ENCODE peak calls at places on chromosome 5, in four cellular contexts. F is stimulated activated naive CD4-positive, alpha-beta T cell; W is activated naive CD8-positive, alpha-beta T cell treated with anti-CD3 and anti-CD28 coated beads, Interleukin-2, amount 50 U/mL, for 16 hours; Z is RPMI8226. N is an unnamed sample.

GRCh38 chr5:1883120-1883924 is 597 bp upstream of the IRX4 start:
- DNase-seq in Z (peak; percentile 76), W (no peak), F (no peak), N (peak; percentile 47)

GRCh38 chr5:154523704-154524103 is 45.7 kb upstream of the HAND1 start:
- DNase-seq in W (no peak), Z (no peak), F (no peak), N (no peak)

GRCh38 chr5:107652839-107653607 is 17.7 kb downstream of the EFNA5 start:
- DNase-seq in Z (peak; percentile 13), W (no peak), F (no peak), N (no peak)

GRCh38 chr5:82335807-82336206 is 57.7 kb upstream of the RPS23 start:
- DNase-seq in F (no peak), W (no peak), Z (no peak), N (no peak)

GRCh38 chr5:158676642-158677489 is 422.9 kb downstream of the EBF1 start:
- DNase-seq in Z (peak; percentile 8), W (no peak), F (no peak), N (no peak)

GRCh38 chr5:32168460-32169033 is 5.6 kb downstream of the GOLPH3 start:
- DNase-seq in F (no peak), Z (no peak), W (no peak), N (no peak)

GRCh38 chr5:147752033-147752432 is 30.5 kb downstream of the JAKMIP2 start:
- DNase-seq in W (no peak), Z (no peak), F (no peak), N (no peak)

GRCh38 chr5:164433471-164433870 is 928.1 kb downstream of the MAT2B start:
- DNase-seq in F (no peak), W (no peak), Z (no peak), N (no peak)

GRCh38 chr5:111602817-111603445 is 90.6 kb upstream of the STARD4 start:
- DNase-seq in Z (no peak), F (no peak), W (no peak), N (no peak)

GRCh38 chr5:1050449-1051365 is 42.1 kb downstream of the NKD2 start:
- DNase-seq in Z (no peak), W (no peak), F (no peak), N (no peak)

GRCh38 chr5:14258840-14259239 is 115.7 kb downstream of the TRIO start:
- DNase-seq in Z (peak; percentile 45), W (no peak), F (no peak), N (no peak)

GRCh38 chr5:138789771-138790242 is 36.6 kb downstream of the CTNNA1 start:
- DNase-seq in F (no peak), W (no peak), Z (peak; percentile 49), N (no peak)

GRCh38 chr5:142888469-142889085 is 118.4 kb downstream of the ARHGAP26 start:
- DNase-seq in F (no peak), W (no peak), Z (peak; percentile 28), N (no peak)

GRCh38 chr5:68225188-68225910 is 9.8 kb downstream of the PIK3R1 start:
- DNase-seq in W (no peak), Z (no peak), F (no peak), N (no peak)

GRCh38 chr5:166856771-166857170 is 1434.7 kb upstream of the WWC1 start:
- DNase-seq in Z (no peak), F (no peak), W (no peak), N (no peak)

GRCh38 chr5:103295871-103296270 is 37.3 kb downstream of the MACIR start:
- DNase-seq in F (no peak), W (no peak), Z (no peak), N (no peak)

GRCh38 chr5:66339896-66340295 is 195.8 kb downstream of the SREK1 start:
- DNase-seq in W (no peak), Z (no peak), F (no peak), N (no peak)

GRCh38 chr5:117394506-117395157 is 820.0 kb upstream of the SEMA6A start:
- DNase-seq in Z (no peak), W (no peak), F (no peak), N (no peak)

GRCh38 chr5:360277-361027 is 38.9 kb downstream of the AHRR start:
- DNase-seq in F (no peak), Z (no peak), W (no peak), N (no peak)

GRCh38 chr5:8814081-8814480 is 731.8 kb downstream of the SEMA5A start:
- DNase-seq in F (no peak), W (no peak), Z (no peak), N (no peak)

GRCh38 chr5:34570721-34571379 is 85.3 kb upstream of the RAI14 start:
- DNase-seq in F (no peak), Z (no peak), W (no peak), N (no peak)